ENCODE peak calls at places on chromosomes 7 and 10, in four cellular contexts. B, T, K and C are unnamed samples.

GRCh38 chr10:126216221-126216701 is 172.0 kb downstream of the ADAM12 start:
- DNase-seq in B (no peak), T (no peak), K (no peak), C (no peak)

GRCh38 chr7:5296627-5297226 is 14.0 kb downstream of the SLC29A4 start:
- DNase-seq in B (no peak), T (peak), K (peak), C (peak)

GRCh38 chr7:3301831-3302618 is 973 bp downstream of the SDK1 start:
- DNase-seq in B (peak), T (no peak), K (no peak), C (peak)

GRCh38 chr7:153567426-153567825 is 484.8 kb upstream of the DPP6 start:
- DNase-seq in B (no peak), T (no peak), K (no peak), C (no peak)

GRCh38 chr7:40833541-40834234 is 698.9 kb downstream of the SUGCT start:
- DNase-seq in B (no peak), T (no peak), K (no peak), C (no peak)

GRCh38 chr10:101071266-101071884 is 9.6 kb downstream of the KAZALD1 start:
- DNase-seq in B (no peak), T (peak), K (peak), C (no peak)

GRCh38 chr7:15924910-15925309 is 238.4 kb upstream of the MEOX2 start:
- DNase-seq in B (no peak), T (no peak), K (no peak), C (no peak)

GRCh38 chr7:22814261-22815208 is 8.1 kb downstream of the TOMM7 start:
- DNase-seq in B (peak), T (no peak), K (no peak), C (no peak)

GRCh38 chr10:48366261-48366660 is 59.8 kb downstream of the MAPK8 start:
- DNase-seq in B (no peak), T (no peak), K (no peak), C (no peak)

GRCh38 chr10:86651631-86652331 is 2.6 kb upstream of the OPN4 start:
- DNase-seq in B (no peak), T (no peak), K (no peak), C (no peak)

GRCh38 chr10:109837384-109837783 is 85.9 kb downstream of the XPNPEP1 start:
- DNase-seq in B (no peak), T (no peak), K (no peak), C (no peak)

GRCh38 chr7:155938129-155938528 is 125.9 kb upstream of the SHH start:
- DNase-seq in B (no peak), T (no peak), K (no peak), C (no peak)

GRCh38 chr10:57661206-57661605 is 606.5 kb downstream of the IPMK start:
- DNase-seq in B (no peak), T (no peak), K (no peak), C (no peak)

GRCh38 chr10:35416628-35417625 is 80.6 kb downstream of the CCNY start:
- DNase-seq in B (no peak), T (no peak), K (no peak), C (no peak)

GRCh38 chr7:155459133-155459866 is 1.4 kb downstream of the EN2 start:
- DNase-seq in B (no peak), T (no peak), K (no peak), C (no peak)

GRCh38 chr10:130766716-130767115 is 544.8 kb downstream of the TCERG1L start:
- DNase-seq in B (no peak), T (no peak), K (no peak), C (no peak)

GRCh38 chr10:33129181-33129928 is 171.3 kb upstream of the ITGB1 start:
- DNase-seq in B (no peak), T (no peak), K (no peak), C (no peak)

GRCh38 chr10:69685802-69686585 is 55.9 kb downstream of the FAM241B start:
- DNase-seq in B (no peak), T (no peak), K (no peak), C (no peak)

GRCh38 chr7:106128846-106129245 is 16.7 kb upstream of the SYPL1 start:
- DNase-seq in B (no peak), T (no peak), K (no peak), C (no peak)

GRCh38 chr10:95260909-95261552 is 29.8 kb downstream of the PDLIM1 start:
- DNase-seq in B (no peak), T (no peak), K (no peak), C (no peak)

GRCh38 chr10:1074748-1075358 is 18.7 kb downstream of the WDR37 start:
- DNase-seq in B (no peak), T (peak), K (no peak), C (no peak)

GRCh38 chr7:15407910-15408309 is 153.9 kb downstream of the AGMO start:
- DNase-seq in B (no peak), T (peak), K (no peak), C (no peak)

GRCh38 chr10:113528876-113529275 is 24.0 kb upstream of the HABP2 start:
- DNase-seq in B (no peak), T (no peak), K (no peak), C (no peak)

GRCh38 chr10:52387744-52388143 is 73.7 kb downstream of the DKK1 start:
- DNase-seq in B (no peak), T (no peak), K (no peak), C (no peak)

GRCh38 chr7:99267530-99268360 is 4.9 kb upstream of the MYH16 start:
- DNase-seq in B (peak), T (no peak), K (no peak), C (no peak)

GRCh38 chr10:69861251-69862240 is 59.8 kb downstream of the COL13A1 start:
- DNase-seq in B (peak), T (peak), K (no peak), C (no peak)

GRCh38 chr7:151223728-151224127 is 3.3 kb downstream of the ABCF2 start:
- DNase-seq in B (no peak), T (no peak), K (no peak), C (no peak)

GRCh38 chr10:111765216-111765615 is 418.3 kb downstream of the GPAM start:
- DNase-seq in B (no peak), T (no peak), K (no peak), C (no peak)

GRCh38 chr7:122803323-122803722 is 82.9 kb downstream of the CADPS2 start:
- DNase-seq in B (peak), T (no peak), K (no peak), C (no peak)

GRCh38 chr10:79026806-79027146 is 42.0 kb upstream of the ZMIZ1 start:
- DNase-seq in B (no peak), T (no peak), K (no peak), C (no peak)

GRCh38 chr10:70462349-70462984 is 16.1 kb upstream of the PALD1 start:
- DNase-seq in B (no peak), T (no peak), K (no peak), C (no peak)

GRCh38 chr10:57955076-57955475 is 312.6 kb downstream of the IPMK start:
- DNase-seq in B (no peak), T (no peak), K (no peak), C (no peak)

DNA sequence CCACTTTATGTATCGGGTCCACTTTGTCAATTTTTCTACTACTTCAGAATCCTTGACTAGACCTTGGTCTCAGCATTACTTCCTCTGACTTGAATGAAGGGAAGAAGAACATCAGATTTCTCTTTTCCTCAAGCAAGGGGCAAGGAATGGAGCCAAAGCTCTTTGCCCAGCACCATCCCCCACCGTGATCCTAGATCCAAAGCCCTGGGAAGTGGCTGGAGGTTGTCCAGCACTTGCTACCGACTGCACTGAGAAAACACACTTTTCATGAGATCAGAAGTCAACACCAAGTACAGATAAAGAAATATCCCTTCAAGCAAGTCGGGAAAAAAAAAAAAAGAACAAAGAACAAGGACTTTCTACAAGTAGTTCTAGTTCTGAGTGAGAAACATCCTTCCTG is 102.1 kb upstream of the DDC start:
- DNase-seq in B (no peak), T (no peak), K (no peak), C (no peak)
- TF ChIP-seq ETV6 in B (no peak), T (no peak), K (no peak), C (no peak)

GRCh38 chr7:95338832-95339231 is 14.5 kb upstream of the PON1 start:
- DNase-seq in B (no peak), T (no peak), K (no peak), C (no peak)

GRCh38 chr7:95340491-95340890 is 16.2 kb upstream of the PON1 start:
- DNase-seq in B (no peak), T (no peak), K (no peak), C (no peak)

GRCh38 chr7:95342642-95343252 is 18.4 kb upstream of the PON1 start:
- DNase-seq in B (peak), T (no peak), K (no peak), C (peak)

GRCh38 chr7:95342029-95342428 is 17.7 kb upstream of the PON1 start:
- DNase-seq in B (no peak), T (no peak), K (no peak), C (no peak)
- TF ChIP-seq ETV6 in B (no peak), T (no peak), K (no peak), C (no peak)

DNA sequence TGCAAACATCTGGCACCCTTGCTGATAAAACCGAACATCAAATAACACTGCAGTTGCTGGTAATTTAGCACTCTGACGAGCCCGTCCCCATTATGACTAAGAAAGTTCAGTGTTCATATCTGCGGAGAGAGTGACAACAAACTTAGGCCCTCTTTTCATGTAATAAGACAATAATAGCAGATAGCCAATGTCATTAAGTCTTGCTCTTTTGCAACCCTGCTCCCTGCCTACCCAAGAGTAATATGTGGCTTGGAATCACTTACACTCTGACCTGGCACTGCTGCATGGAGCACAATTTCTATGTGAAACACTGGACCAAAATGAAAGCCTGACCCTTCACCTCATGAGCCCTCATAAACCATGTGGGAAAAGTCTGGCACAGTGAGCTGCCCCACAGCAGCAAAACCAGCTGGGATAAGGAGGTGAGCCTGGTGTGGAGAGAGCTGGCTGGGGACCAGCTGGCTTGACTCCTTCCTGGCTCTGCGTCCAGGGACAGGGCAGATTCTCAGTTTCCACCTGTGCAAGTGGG is 86.5 kb downstream of the HIPK2 start:
- DNase-seq in B (no peak), T (no peak), K (no peak), C (no peak)
- TF ChIP-seq ETV6 in B (no peak), T (no peak), K (no peak), C (no peak)

GRCh38 chr7:116571037-116571436 is 46.2 kb downstream of the CAV1 start:
- DNase-seq in B (no peak), T (no peak), K (no peak), C (no peak)
- TF ChIP-seq ETV6 in B (no peak), T (no peak), K (no peak), C (no peak)

GRCh38 chr7:73429218-73429617 is 4.4 kb upstream of the FZD9 start:
- DNase-seq in B (no peak), T (peak), K (no peak), C (peak)
- TF ChIP-seq ETV6 in B (no peak), T (no peak), K (no peak), C (no peak)

GRCh38 chr10:133461027-133461426 is 7.3 kb downstream of the SCART1 start:
- DNase-seq in B (no peak), T (no peak), K (no peak), C (no peak)
- TF ChIP-seq ETV6 in B (no peak), T (no peak), K (no peak), C (no peak)